ENCODE peak calls at places on chromosomes 16 and 17, in six cellular contexts. One of them, this sample, is unnamed.

GRCh38 chr17:68294196-68294555 is 2.9 kb downstream of the ARSG start:
- DNase-seq in breast epithelium: no peak
- DNase-seq in stomach: no peak
- DNase-seq in transverse colon: no peak
- DNase-seq in vagina: no peak
- DNase-seq in prostate gland: no peak
- DNase-seq in this sample: no peak

GRCh38 chr16:979106-979505 is 2.5 kb upstream of the SOX8 start:
- DNase-seq in prostate gland: no peak
- DNase-seq in vagina: no peak
- DNase-seq in breast epithelium: no peak
- DNase-seq in stomach: no peak
- DNase-seq in transverse colon: no peak
- DNase-seq in this sample: no peak

GRCh38 chr17:632551-632950 is 82.1 kb downstream of the VPS53 start:
- DNase-seq in vagina: no peak
- DNase-seq in prostate gland: no peak
- DNase-seq in breast epithelium: no peak
- DNase-seq in stomach: no peak
- DNase-seq in transverse colon: no peak
- DNase-seq in this sample: no peak

GRCh38 chr16:85428168-85428898 is 184.8 kb upstream of the GSE1 start:
- DNase-seq in vagina: no peak
- DNase-seq in breast epithelium: no peak
- DNase-seq in stomach: peak
- DNase-seq in transverse colon: peak
- DNase-seq in prostate gland: no peak
- DNase-seq in this sample: peak

GRCh38 chr16:12144355-12144754 is 167.8 kb downstream of the SNX29 start:
- DNase-seq in stomach: no peak
- DNase-seq in prostate gland: no peak
- DNase-seq in transverse colon: no peak
- DNase-seq in breast epithelium: no peak
- DNase-seq in vagina: no peak
- DNase-seq in this sample: no peak

GRCh38 chr17:48629411-48629759 is 3.2 kb upstream of the HOXB9 start:
- DNase-seq in vagina: no peak
- DNase-seq in transverse colon: no peak
- DNase-seq in stomach: no peak
- DNase-seq in breast epithelium: no peak
- DNase-seq in prostate gland: no peak
- DNase-seq in this sample: no peak

GRCh38 chr17:57603978-57604377 is 141.1 kb downstream of the CCDC182 start:
- DNase-seq in transverse colon: peak
- DNase-seq in prostate gland: peak
- DNase-seq in breast epithelium: peak
- DNase-seq in vagina: no peak
- DNase-seq in stomach: peak
- DNase-seq in this sample: no peak

GRCh38 chr17:50708050-50709000 is 611 bp upstream of the ANKRD40 start:
- DNase-seq in vagina: no peak
- DNase-seq in prostate gland: no peak
- DNase-seq in stomach: no peak
- DNase-seq in breast epithelium: no peak
- DNase-seq in transverse colon: no peak
- DNase-seq in this sample: no peak

GRCh38 chr16:54647731-54648221 is 282.9 kb upstream of the IRX5 start:
- DNase-seq in vagina: no peak
- DNase-seq in stomach: no peak
- DNase-seq in transverse colon: no peak
- DNase-seq in prostate gland: peak
- DNase-seq in breast epithelium: peak
- DNase-seq in this sample: no peak

GRCh38 chr16:67874147-67874771 is 1.4 kb downstream of the EDC4 start:
- DNase-seq in vagina: no peak
- DNase-seq in prostate gland: no peak
- DNase-seq in breast epithelium: no peak
- DNase-seq in stomach: no peak
- DNase-seq in transverse colon: no peak
- DNase-seq in this sample: no peak

DNA sequence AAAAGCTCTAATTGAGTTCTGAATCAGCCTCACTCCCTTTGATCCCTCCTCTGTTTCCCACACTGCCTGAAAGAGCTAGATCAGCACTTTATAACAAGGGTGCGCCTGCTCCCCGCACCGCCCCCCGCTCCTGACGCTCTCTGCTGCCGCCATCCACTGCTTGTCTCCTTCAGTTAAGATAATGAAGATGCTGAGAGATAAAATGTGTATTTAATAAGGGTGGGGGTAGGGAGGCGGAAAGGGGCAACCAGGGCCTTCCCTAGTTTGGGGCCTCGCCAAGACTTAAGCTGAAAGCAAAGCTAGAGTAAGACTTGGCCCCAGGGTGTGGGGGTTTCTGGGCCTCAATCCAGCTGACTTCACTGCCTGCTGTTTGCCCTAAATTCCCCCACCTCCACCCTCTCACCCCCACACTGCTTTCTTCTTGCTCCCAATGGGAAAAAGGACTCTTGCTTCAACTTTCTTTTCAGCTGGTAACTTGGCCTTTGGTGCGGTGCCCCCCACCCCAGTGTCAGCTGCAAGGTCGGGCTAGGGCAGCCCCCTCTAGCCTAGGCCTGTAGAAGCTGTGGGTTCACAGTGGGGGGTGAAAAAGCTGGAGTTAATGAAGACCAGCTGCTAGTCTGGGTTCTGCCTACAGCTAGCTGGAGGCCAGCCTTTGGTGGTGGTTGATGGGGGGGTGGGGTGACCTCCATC is 1.8 kb upstream of the RARA start:
- DNase-seq in vagina: no peak
- DNase-seq in breast epithelium: no peak
- DNase-seq in transverse colon: no peak
- DNase-seq in stomach: no peak
- DNase-seq in prostate gland: no peak
- DNase-seq in this sample: no peak
- TF ChIP-seq POLR2AphosphoS5 in vagina: no peak
- TF ChIP-seq POLR2AphosphoS5 in breast epithelium: no peak
- TF ChIP-seq POLR2AphosphoS5 in transverse colon: no peak
- TF ChIP-seq POLR2AphosphoS5 in stomach: no peak
- TF ChIP-seq POLR2AphosphoS5 in prostate gland: no peak
- TF ChIP-seq POLR2AphosphoS5 in this sample: no peak

DNA sequence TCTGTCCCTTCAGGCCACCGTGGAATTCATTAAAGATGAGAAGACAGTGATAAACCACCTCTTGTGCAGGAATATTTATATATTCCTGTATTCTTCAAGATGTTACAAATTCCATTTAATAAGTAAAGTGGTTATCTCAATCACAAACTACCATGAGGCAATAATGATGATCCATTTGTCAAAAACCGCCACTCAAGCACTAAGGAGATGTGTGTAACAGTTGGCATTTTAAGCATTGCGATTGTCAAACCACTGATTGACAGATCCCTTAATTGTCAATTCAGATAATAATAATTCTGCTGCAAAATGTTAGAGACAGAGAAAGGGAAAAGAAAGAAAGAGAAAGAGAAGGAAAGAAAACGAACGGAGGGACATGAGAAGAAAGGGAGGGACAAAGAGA is 476.1 kb upstream of the RBFOX1 start:
- DNase-seq in vagina: no peak
- DNase-seq in prostate gland: no peak
- DNase-seq in transverse colon: no peak
- DNase-seq in breast epithelium: no peak
- DNase-seq in stomach: no peak
- DNase-seq in this sample: no peak
- TF ChIP-seq POLR2AphosphoS5 in vagina: no peak
- TF ChIP-seq POLR2AphosphoS5 in prostate gland: no peak
- TF ChIP-seq POLR2AphosphoS5 in transverse colon: no peak
- TF ChIP-seq POLR2AphosphoS5 in breast epithelium: no peak
- TF ChIP-seq POLR2AphosphoS5 in stomach: no peak
- TF ChIP-seq POLR2AphosphoS5 in this sample: no peak

DNA sequence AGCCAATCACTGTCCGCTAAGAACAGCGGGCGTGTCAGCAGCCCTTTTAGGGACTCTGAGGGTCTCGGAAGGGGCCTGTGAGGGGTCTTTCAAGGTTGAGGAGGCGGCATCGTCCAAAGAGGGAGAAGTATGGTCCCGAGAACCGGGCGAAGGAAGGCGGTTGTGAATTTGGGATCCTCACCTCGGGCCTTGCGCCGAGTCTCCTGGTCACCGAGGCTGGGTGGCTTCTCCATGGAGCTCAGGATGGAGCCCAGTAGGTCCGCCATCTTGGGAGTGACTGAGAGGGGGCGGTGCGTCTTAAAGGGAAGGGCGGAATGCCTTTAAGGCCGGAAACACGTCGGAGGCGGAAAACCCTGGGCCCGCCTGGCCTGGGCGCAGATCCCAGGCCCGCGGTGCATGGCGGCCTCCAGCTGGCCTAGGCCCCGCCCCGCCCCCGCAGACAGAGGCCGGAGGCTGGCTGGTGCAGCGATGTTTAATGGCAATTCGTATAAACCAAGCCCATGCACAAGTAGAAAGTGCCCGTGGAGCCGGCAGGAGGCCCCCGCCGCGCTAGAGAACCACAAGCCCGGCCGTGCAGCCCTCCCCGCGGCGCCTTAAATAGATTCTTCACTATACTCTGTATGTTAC is at the start of gene SPAG7:
- DNase-seq in transverse colon: peak
- DNase-seq in breast epithelium: peak
- DNase-seq in stomach: peak
- DNase-seq in vagina: peak
- DNase-seq in prostate gland: peak
- DNase-seq in this sample: peak
- TF ChIP-seq POLR2AphosphoS5 in transverse colon: peak
- TF ChIP-seq POLR2AphosphoS5 in breast epithelium: peak
- TF ChIP-seq POLR2AphosphoS5 in stomach: peak
- TF ChIP-seq POLR2AphosphoS5 in vagina: peak
- TF ChIP-seq POLR2AphosphoS5 in prostate gland: peak
- TF ChIP-seq POLR2AphosphoS5 in this sample: peak

DNA sequence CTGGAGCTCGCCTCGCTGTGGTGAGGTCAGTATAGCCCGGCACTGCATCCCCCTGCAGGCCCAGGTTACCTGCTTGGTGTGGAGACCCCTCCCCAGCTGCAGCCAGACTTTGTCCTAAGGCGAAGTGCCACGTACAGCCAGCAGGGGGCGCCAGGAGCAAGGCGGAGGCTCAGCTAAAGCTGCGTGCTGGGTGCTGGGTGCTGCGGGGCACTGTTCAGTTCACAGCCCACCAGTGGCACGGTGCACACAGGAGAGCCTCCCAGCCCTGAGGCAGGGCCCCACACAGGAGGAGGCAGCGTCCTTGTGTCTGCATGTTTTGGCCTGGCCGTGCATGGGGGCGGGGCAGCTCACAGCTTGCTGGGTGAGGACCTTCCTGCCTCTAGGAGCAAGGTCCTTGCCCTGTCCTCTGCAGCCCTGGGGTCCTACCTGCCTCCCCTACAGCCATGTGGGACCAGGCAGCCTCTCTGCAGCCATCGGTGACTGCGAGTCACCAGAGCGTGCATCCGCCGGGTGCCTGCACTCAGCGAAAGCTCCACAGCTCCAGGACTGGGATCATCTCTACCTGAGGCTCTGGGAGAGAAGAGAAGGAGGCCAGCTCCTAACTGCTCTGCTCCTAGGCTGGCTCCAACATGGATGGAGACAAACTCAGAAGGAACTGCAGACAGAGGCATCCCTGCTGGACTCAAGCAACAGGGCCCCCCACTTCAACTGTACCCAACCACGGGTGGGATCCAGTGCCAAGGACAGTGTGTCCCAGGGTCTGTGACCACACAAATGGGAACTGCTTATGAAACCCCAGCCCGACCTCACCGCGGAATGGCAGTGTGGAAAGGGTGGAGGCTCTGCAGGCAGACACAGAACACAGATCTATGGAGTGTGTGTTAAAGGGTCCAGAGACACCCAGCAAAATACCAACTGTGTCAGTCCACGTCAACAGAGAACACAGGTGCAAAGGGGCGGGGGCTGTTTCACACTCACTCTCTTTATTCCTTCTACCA is 19.0 kb downstream of the SLC7A5 start:
- DNase-seq in prostate gland: peak
- DNase-seq in vagina: no peak
- DNase-seq in breast epithelium: no peak
- DNase-seq in stomach: peak
- DNase-seq in transverse colon: peak
- DNase-seq in this sample: peak
- TF ChIP-seq POLR2AphosphoS5 in prostate gland: peak
- TF ChIP-seq POLR2AphosphoS5 in vagina: peak
- TF ChIP-seq POLR2AphosphoS5 in breast epithelium: no peak
- TF ChIP-seq POLR2AphosphoS5 in stomach: no peak
- TF ChIP-seq POLR2AphosphoS5 in transverse colon: no peak
- TF ChIP-seq POLR2AphosphoS5 in this sample: no peak

DNA sequence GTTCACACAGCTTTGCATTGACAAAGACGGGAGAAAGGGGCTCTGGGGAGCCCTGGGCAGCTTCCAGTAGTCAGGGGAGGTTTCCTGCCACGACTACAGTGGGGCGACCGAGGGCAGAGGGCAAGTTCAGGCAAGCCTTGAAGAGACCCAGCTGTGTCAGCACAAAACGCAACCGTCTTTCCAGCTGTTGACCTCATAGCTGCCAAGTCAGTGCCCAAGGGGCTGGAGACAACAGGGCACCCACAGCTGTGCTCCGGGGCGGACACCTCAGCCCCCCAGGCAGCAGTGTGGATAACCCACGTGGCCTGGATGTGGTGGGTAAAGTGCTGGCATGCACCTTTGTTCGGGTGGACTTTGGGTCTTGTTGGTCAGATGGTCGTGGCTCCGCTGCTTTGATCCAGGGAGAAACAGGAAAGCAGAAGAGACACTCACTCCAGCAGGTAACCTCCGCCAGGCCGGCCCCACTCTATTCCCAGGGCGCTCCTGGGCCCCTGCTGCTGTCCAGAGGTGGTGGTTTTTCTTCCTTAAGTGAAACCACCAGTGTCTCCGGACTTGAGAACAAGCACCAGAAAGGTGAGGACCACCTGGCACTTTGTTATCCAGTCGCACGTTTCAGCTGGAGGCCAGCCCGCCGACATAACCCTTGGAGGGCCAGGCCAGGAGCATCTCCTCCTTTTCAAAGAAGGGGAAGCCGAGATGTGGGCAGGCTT is 17.6 kb upstream of the CBX2 start:
- DNase-seq in transverse colon: no peak
- DNase-seq in stomach: no peak
- DNase-seq in prostate gland: no peak
- DNase-seq in breast epithelium: no peak
- DNase-seq in vagina: no peak
- DNase-seq in this sample: no peak
- TF ChIP-seq POLR2AphosphoS5 in transverse colon: no peak
- TF ChIP-seq POLR2AphosphoS5 in stomach: no peak
- TF ChIP-seq POLR2AphosphoS5 in prostate gland: no peak
- TF ChIP-seq POLR2AphosphoS5 in breast epithelium: no peak
- TF ChIP-seq POLR2AphosphoS5 in vagina: no peak
- TF ChIP-seq POLR2AphosphoS5 in this sample: no peak

DNA sequence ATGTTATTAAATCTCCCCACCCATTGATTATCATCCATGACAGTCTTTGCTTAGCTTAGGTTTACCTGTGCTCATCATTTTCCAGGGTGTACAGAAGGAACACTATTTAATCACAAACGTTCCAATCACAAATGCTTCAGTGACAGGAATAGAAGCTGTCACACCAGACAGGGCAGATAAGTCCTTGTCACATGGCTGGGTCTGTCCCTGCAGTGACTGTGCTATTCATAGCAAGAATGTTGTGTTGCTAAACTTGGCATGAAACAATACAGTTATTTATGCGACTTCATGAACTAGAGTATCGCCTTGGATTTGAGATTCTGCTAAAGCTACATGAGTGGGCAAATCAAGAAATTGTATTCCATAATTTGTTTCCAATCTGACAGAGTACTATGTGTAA is 108.4 kb downstream of the CDH13 start:
- DNase-seq in stomach: no peak
- DNase-seq in vagina: no peak
- DNase-seq in transverse colon: no peak
- DNase-seq in prostate gland: no peak
- DNase-seq in breast epithelium: no peak
- DNase-seq in this sample: no peak
- TF ChIP-seq POLR2AphosphoS5 in stomach: no peak
- TF ChIP-seq POLR2AphosphoS5 in vagina: no peak
- TF ChIP-seq POLR2AphosphoS5 in transverse colon: no peak
- TF ChIP-seq POLR2AphosphoS5 in prostate gland: no peak
- TF ChIP-seq POLR2AphosphoS5 in breast epithelium: no peak
- TF ChIP-seq POLR2AphosphoS5 in this sample: no peak

This sample was measured in GM12891.